ENCODE peak calls at places on chromosome 12, in eight cellular contexts. V is left ventricle myocardium inferior, X is right atrium auricular region, Y is psoas muscle, I is H1, H is esophagus muscularis mucosa, C is fibroblast of lung, Q is iPS DF 6.9. W is an unnamed sample.

GRCh38 chr12:30357712-30358111 is 338.0 kb downstream of the IPO8 start:
- DNase-seq in H (no peak), Q (no peak), C (peak; percentile 3), V (no peak), X (no peak), I (no peak), Y (no peak), W (no peak)

GRCh38 chr12:54413284-54414190 is 5.5 kb downstream of the ITGA5 start:
- DNase-seq in C (peak; percentile 37), Q (no peak), H (no peak), X (no peak), V (peak; percentile 59), Y (no peak), I (no peak), W (peak; percentile 55)

GRCh38 chr12:117587646-117588287 is 226.3 kb upstream of the NOS1 start:
- DNase-seq in C (peak; percentile 9), H (no peak), X (no peak), I (peak; percentile 36), Q (peak; percentile 35), Y (peak; percentile 69), V (peak; percentile 25), W (peak; percentile 60)

GRCh38 chr12:113867258-113867657 is 98.9 kb downstream of the RBM19 start:
- DNase-seq in Y (no peak), V (no peak), Q (no peak), H (no peak), C (no peak), X (no peak), I (no peak), W (no peak)

GRCh38 chr12:89918172-89918880 is 209.7 kb upstream of the ATP2B1 start:
- DNase-seq in V (no peak), Y (no peak), C (no peak), Q (no peak), H (no peak), X (no peak), I (no peak), W (no peak)

GRCh38 chr12:111078731-111079130 is 158.4 kb upstream of the MYL2 start:
- DNase-seq in H (no peak), I (no peak), X (no peak), V (no peak), C (no peak), Q (no peak), Y (no peak), W (no peak)

GRCh38 chr12:111426341-111427185 is 20.8 kb downstream of the SH2B3 start:
- DNase-seq in X (no peak), C (peak; percentile 47), Y (no peak), I (no peak), Q (no peak), H (no peak), V (no peak), W (no peak)

GRCh38 chr12:131753757-131754156 is 42.9 kb downstream of the SFSWAP start:
- DNase-seq in X (no peak), I (no peak), Q (no peak), Y (no peak), C (no peak), V (no peak), H (no peak), W (no peak)

GRCh38 chr12:16608346-16608745 is 2.4 kb upstream of the LMO3 start:
- DNase-seq in V (no peak), Y (no peak), Q (no peak), H (no peak), C (no peak), I (no peak), X (no peak), W (no peak)

GRCh38 chr12:66910366-66910974 is 231.6 kb upstream of the GRIP1 start:
- DNase-seq in Y (no peak), C (no peak), X (no peak), V (no peak), Q (no peak), I (no peak), H (no peak), W (no peak)
- H3K4me3 ChIP-seq in Y (no peak overlapping the region), C (no peak overlapping the region), X (no peak overlapping the region), V (no peak overlapping the region), Q (no peak overlapping the region), I (no peak overlapping the region), H (no peak overlapping the region), W (no peak overlapping the region)

GRCh38 chr12:2246358-2246757 is 193.6 kb downstream of the CACNA1C start:
- DNase-seq in I (no peak), V (no peak), X (no peak), H (no peak), Q (no peak), Y (no peak), C (no peak), W (no peak)
- H3K4me1 ChIP-seq in I (peaks cover 22% of the 10 kb centered on the region), V (peaks cover 100% of the 10 kb centered on the region), X (peaks cover 70% of the 10 kb centered on the region), H (peaks cover 75% of the 10 kb centered on the region), Q (peaks cover 12% of the 10 kb centered on the region), Y (no peaks in the 10 kb centered on the region), C (peaks cover 47% of the 10 kb centered on the region), W (no peaks in the 10 kb centered on the region)

GRCh38 chr12:49091836-49092085 is 2.8 kb downstream of the DHH start:
- DNase-seq in X (no peak), I (no peak), H (no peak), V (no peak), C (peak; percentile 56), Q (no peak), Y (no peak), W (no peak)

GRCh38 chr12:49092086-49092815 is 2.4 kb downstream of the DHH start:
- DNase-seq in C (no peak), Q (no peak), Y (no peak), X (no peak), V (peak; percentile 37), I (no peak), H (no peak), W (peak; percentile 61)

GRCh38 chr12:49093746-49094103 is 876 bp downstream of the DHH start:
- DNase-seq in X (no peak), V (peak; percentile 33), Y (no peak), I (no peak), H (no peak), C (no peak), Q (no peak), W (peak; percentile 71)

GRCh38 chr12:49094104-49094948 is at the start of gene DHH:
- DNase-seq in V (peak; percentile 43), Y (peak; percentile 66), X (no peak), Q (no peak), H (no peak), C (peak; percentile 9), I (no peak), W (peak; percentile 67)

DNA sequence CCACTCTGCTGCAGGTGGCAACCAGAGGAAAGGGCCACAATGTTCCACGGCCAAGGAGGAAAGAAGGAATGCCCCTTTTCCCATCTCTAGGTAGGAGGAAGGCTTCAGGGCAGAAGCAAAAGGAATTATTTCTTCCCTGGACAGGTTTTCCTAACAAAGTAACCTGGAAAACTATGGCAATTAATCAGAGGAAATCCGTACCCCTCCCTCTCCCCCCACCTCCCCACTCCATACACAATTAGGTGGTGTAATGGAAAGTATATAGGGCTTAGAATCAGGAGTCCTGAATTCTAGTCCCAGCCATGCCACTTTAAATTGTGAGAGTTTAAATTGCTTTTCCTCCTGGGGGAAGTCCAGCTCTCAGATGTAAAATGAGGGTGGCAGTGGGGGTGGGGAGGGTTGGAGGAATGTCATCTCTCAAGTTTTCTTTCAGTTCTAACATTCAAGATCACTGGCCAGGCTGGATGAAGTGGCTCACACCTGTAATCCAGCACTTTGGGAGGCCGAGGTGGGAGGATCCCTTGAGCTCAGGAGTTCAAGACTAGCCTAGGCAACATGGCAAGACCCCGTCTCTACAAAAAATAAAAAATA is 1.7 kb downstream of the DHH start:
- DNase-seq in V (no peak), Y (no peak), H (no peak), I (no peak), Q (no peak), C (no peak), X (no peak), W (no peak)
- H3K27me3 ChIP-seq in V (peaks cover 64% of the 10 kb centered on the region), Y (peaks cover 24% of the 10 kb centered on the region), H (peaks cover 54% of the 10 kb centered on the region), I (peaks cover 74% of the 10 kb centered on the region), Q (peaks cover 64% of the 10 kb centered on the region), C (peaks cover 21% of the 10 kb centered on the region), X (no peaks in the 10 kb centered on the region), W (no peaks in the 10 kb centered on the region)

GRCh38 chr12:95385646-95386045 is 88.3 kb upstream of the METAP2 start:
- DNase-seq in H (no peak), V (no peak), Y (no peak), C (peak; percentile 38), Q (no peak), X (no peak), I (no peak), W (no peak)
- H3K4me3 ChIP-seq in H (peak overlapping the region; percentile 50), V (peak overlapping the region; percentile 60), Y (peak overlapping the region; percentile 60), C (peak overlapping the region; percentile 48), Q (no peak overlapping the region), X (peak overlapping the region; percentile 42), I (no peak overlapping the region), W (peak overlapping the region; percentile 34)

DNA sequence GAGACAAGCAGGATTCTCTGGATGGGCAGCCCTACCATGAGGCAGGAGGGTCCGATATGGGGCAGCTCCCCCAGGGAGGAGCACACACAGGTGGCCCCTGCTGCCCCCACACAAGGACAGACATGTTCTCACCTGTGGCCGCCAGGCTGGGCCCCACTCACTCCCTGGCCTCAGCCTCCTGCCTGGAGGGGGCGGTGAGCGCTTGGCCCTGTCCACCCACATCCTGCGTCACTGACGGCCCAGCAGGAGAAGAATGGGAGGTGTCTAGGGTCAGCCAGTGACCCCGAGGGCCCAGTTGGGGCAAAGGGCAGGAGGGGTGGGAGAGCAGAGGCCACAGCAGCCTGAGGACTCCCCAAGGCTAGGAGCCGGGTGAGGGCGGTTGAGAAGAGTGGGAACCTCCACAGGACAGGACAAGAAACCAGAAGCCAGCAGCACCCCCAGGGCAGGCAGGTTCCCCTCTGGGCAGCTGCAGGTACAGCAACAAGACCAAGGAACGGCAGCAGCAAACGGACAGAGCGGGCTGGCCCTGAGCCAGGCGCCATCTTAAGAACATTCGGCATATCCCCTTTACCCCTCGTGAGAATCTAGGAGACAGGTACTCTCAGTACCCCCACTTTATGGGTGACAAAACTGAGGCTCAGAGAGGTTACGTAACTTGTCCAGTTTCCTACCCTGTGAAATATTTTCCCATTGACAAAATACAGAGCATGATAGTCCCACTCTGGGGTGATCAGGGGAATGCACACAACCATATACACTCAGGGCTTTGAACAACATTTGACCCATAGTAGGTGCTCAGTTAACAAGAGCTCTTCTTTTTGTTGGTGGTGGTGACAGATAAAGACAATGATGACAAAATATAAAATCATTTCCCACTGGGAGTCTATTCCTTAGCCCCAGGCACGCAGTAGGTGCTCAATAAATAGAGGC is 74.3 kb downstream of the NCOR2 start:
- DNase-seq in H (no peak), Y (no peak), Q (no peak), C (no peak), X (no peak), V (no peak), I (no peak), W (no peak)
- H3K4me1 ChIP-seq in H (peaks cover 56% of the 10 kb centered on the region), Y (peaks cover 53% of the 10 kb centered on the region), Q (peaks cover 2% of the 10 kb centered on the region), C (peaks cover 18% of the 10 kb centered on the region), X (peaks cover 80% of the 10 kb centered on the region), V (peaks cover 100% of the 10 kb centered on the region), I (peaks cover 10% of the 10 kb centered on the region), W (no peaks in the 10 kb centered on the region)

W was measured in aorta.